ENCODE peak calls at places on chromosomes 5 and 9, in six cellular contexts. A, H, U, R, B and K are unnamed samples.

GRCh38 chr5:119478781-119479180 is 26.5 kb downstream of the HSD17B4 start:
- DNase-seq in A (no peak), H (no peak), U (peak; percentile 14), R (no peak), B (no peak), K (no peak)

GRCh38 chr5:142753114-142753764 is 16.9 kb upstream of the ARHGAP26 start:
- DNase-seq in A (no peak), H (no peak), U (peak; percentile 73), R (no peak), B (no peak), K (no peak)

GRCh38 chr5:172370648-172371248 is 83.6 kb downstream of the SH3PXD2B start:
- DNase-seq in A (peak; percentile 54), H (peak; percentile 1), U (peak; percentile 58), R (peak; percentile 29), B (no peak), K (no peak)

GRCh38 chr5:131679911-131680310 is 44.9 kb upstream of the RAPGEF6 start:
- DNase-seq in A (no peak), H (no peak), U (peak; percentile 90), R (no peak), B (no peak), K (no peak)

GRCh38 chr9:95561913-95562312 is 45.1 kb upstream of the PTCH1 start:
- DNase-seq in A (no peak), H (peak; percentile 46), U (no peak), R (no peak), B (no peak), K (no peak)

GRCh38 chr5:41447761-41448510 is 62.5 kb downstream of the PLCXD3 start:
- DNase-seq in A (no peak), H (no peak), U (no peak), R (no peak), B (no peak), K (no peak)

GRCh38 chr5:93593476-93594060 is 10.5 kb downstream of the NR2F1 start:
- DNase-seq in A (no peak), H (no peak), U (no peak), R (no peak), B (no peak), K (no peak)

GRCh38 chr5:146002491-146002890 is 66.1 kb downstream of the SH3RF2 start:
- DNase-seq in A (no peak), H (no peak), U (no peak), R (no peak), B (no peak), K (no peak)

GRCh38 chr5:169716287-169716686 is 79.2 kb downstream of the DOCK2 start:
- DNase-seq in A (no peak), H (no peak), U (peak; percentile 59), R (no peak), B (no peak), K (no peak)

GRCh38 chr9:72396247-72397091 is 31.5 kb upstream of the ZFAND5 start:
- DNase-seq in A (no peak), H (no peak), U (peak; percentile 95), R (peak; percentile 68), B (no peak), K (no peak)

GRCh38 chr9:79572032-79572890 is 496 bp downstream of the TLE4 start:
- DNase-seq in A (no peak), H (no peak), U (peak; percentile 33), R (peak; percentile 28), B (peak; percentile 66), K (no peak)

GRCh38 chr5:125659316-125660071 is 763.7 kb upstream of the GRAMD2B start:
- DNase-seq in A (no peak), H (no peak), U (peak; percentile 12), R (peak; percentile 15), B (no peak), K (no peak)

GRCh38 chr5:158958048-158958994 is 141.4 kb downstream of the EBF1 start:
- DNase-seq in A (peak; percentile 50), H (no peak), U (no peak), R (no peak), B (no peak), K (peak; percentile 74)

GRCh38 chr9:87686520-87687090 is 39.3 kb upstream of the CTSL start:
- DNase-seq in A (no peak), H (no peak), U (no peak), R (no peak), B (no peak), K (no peak)

GRCh38 chr9:34197280-34197679 is 18.4 kb downstream of the UBAP1 start:
- DNase-seq in A (no peak), H (no peak), U (no peak), R (no peak), B (no peak), K (no peak)

GRCh38 chr9:91214086-91214485 is 147.6 kb downstream of the AUH start:
- DNase-seq in A (no peak), H (no peak), U (no peak), R (no peak), B (no peak), K (no peak)

GRCh38 chr9:89278997-89279739 is 31.8 kb upstream of the CKS2 start:
- DNase-seq in A (peak; percentile 25), H (no peak), U (peak; percentile 67), R (peak; percentile 43), B (no peak), K (peak; percentile 9)

GRCh38 chr5:166961028-166961427 is 1330.4 kb upstream of the WWC1 start:
- DNase-seq in A (no peak), H (no peak), U (peak; percentile 22), R (peak; percentile 28), B (no peak), K (no peak)

GRCh38 chr5:37786855-37787254 is 53.0 kb downstream of the GDNF start:
- DNase-seq in A (no peak), H (no peak), U (peak; percentile 75), R (no peak), B (no peak), K (no peak)

GRCh38 chr5:172868436-172868923 is 34.4 kb downstream of the ERGIC1 start:
- DNase-seq in A (no peak), H (no peak), U (peak; percentile 72), R (no peak), B (no peak), K (no peak)

GRCh38 chr5:66327008-66327407 is 182.9 kb downstream of the SREK1 start:
- DNase-seq in A (no peak), H (no peak), U (no peak), R (no peak), B (no peak), K (no peak)

GRCh38 chr9:16540996-16541668 is 329.3 kb downstream of the BNC2 start:
- DNase-seq in A (no peak), H (no peak), U (no peak), R (no peak), B (no peak), K (no peak)

GRCh38 chr9:99056876-99057664 is 47.8 kb upstream of the TGFBR1 start:
- DNase-seq in A (no peak), H (no peak), U (peak; percentile 86), R (peak; percentile 33), B (no peak), K (no peak)

GRCh38 chr9:131500939-131501541 is 1.7 kb upstream of the POMT1 start:
- DNase-seq in A (no peak), H (no peak), U (peak; percentile 78), R (peak; percentile 42), B (peak; percentile 74), K (no peak)

GRCh38 chr9:86460211-86461002 is 106.2 kb upstream of the TUT7 start:
- DNase-seq in A (no peak), H (no peak), U (peak; percentile 35), R (no peak), B (no peak), K (no peak)

GRCh38 chr5:36300181-36300926 is 1.3 kb downstream of the RANBP3L start:
- DNase-seq in A (no peak), H (no peak), U (no peak), R (no peak), B (no peak), K (no peak)

GRCh38 chr5:115585265-115585664 is 17.0 kb downstream of the TICAM2 start:
- DNase-seq in A (no peak), H (no peak), U (no peak), R (no peak), B (no peak), K (no peak)

GRCh38 chr5:136062563-136063274 is 33.9 kb downstream of the TGFBI start:
- DNase-seq in A (no peak), H (peak; percentile 40), U (peak; percentile 57), R (peak; percentile 71), B (no peak), K (peak; percentile 38)

GRCh38 chr9:36148652-36149051 is 12.1 kb downstream of the GLIPR2 start:
- DNase-seq in A (no peak), H (no peak), U (peak; percentile 98), R (peak; percentile 58), B (peak; percentile 86), K (no peak)

GRCh38 chr5:68522863-68523262 is 307.3 kb downstream of the PIK3R1 start:
- DNase-seq in A (no peak), H (no peak), U (peak; percentile 16), R (no peak), B (no peak), K (no peak)

GRCh38 chr9:114779352-114779845 is 26.4 kb downstream of the TNFSF15 start:
- DNase-seq in A (no peak), H (no peak), U (peak; percentile 15), R (peak; percentile 99), B (no peak), K (no peak)

GRCh38 chr9:36928670-36929349 is 105.3 kb downstream of the PAX5 start:
- DNase-seq in A (no peak), H (peak; percentile 34), U (peak; percentile 76), R (no peak), B (no peak), K (no peak)

GRCh38 chr5:137651022-137651421 is 84.9 kb downstream of the KLHL3 start:
- DNase-seq in A (no peak), H (no peak), U (peak; percentile 43), R (no peak), B (no peak), K (no peak)